ENCODE peak calls at places on chromosomes 12 and 14, in four cellular contexts. R is K562, T is GM12878, M is WTC11. E is an unnamed sample.

GRCh38 chr14:21042918-21043317 is 756 bp downstream of the RNASE7 start:
- DNase-seq in R (no peak), T (no peak), M (no peak), E (no peak)

GRCh38 chr14:27672047-27672446 is 1074.2 kb upstream of the NOVA1 start:
- DNase-seq in R (no peak), T (no peak), M (no peak), E (no peak)

GRCh38 chr14:52355016-52355430 is 40.9 kb downstream of the PTGER2 start:
- DNase-seq in R (no peak), T (no peak), M (no peak), E (no peak)

GRCh38 chr12:2284857-2285256 is 232.1 kb downstream of the CACNA1C start:
- DNase-seq in R (peak; percentile 27), T (no peak), M (peak; percentile 89), E (peak; percentile 86)

GRCh38 chr12:53591301-53592206 is 34.6 kb downstream of the ATF7 start:
- DNase-seq in R (no peak), T (no peak), M (no peak), E (no peak)

GRCh38 chr12:72084061-72084460 is 145.4 kb downstream of the TPH2 start:
- DNase-seq in R (no peak), T (no peak), M (no peak), E (no peak)

GRCh38 chr12:64273527-64274403 is 51.7 kb upstream of the KICS2 start:
- DNase-seq in R (peak; percentile 40), T (no peak), M (peak; percentile 60), E (peak; percentile 30)

GRCh38 chr14:52397844-52398243 is 83.7 kb downstream of the PTGER2 start:
- DNase-seq in R (no peak), T (no peak), M (no peak), E (no peak)

GRCh38 chr12:30440826-30441602 is 254.7 kb downstream of the IPO8 start:
- DNase-seq in R (peak; percentile 40), T (no peak), M (peak; percentile 52), E (peak; percentile 42)

GRCh38 chr14:103879570-103880333 is 32.4 kb upstream of the PPP1R13B start:
- DNase-seq in R (peak; percentile 17), T (no peak), M (peak; percentile 40), E (peak; percentile 51)

GRCh38 chr12:51320695-51321320 is 3.2 kb downstream of the BIN2 start:
- DNase-seq in R (peak; percentile 85), T (no peak), M (no peak), E (peak; percentile 56)

GRCh38 chr12:57619434-57620244 is 8.4 kb downstream of the ARHGEF25 start:
- DNase-seq in R (no peak), T (no peak), M (peak; percentile 52), E (no peak)
- TF ChIP-seq USF1 in R (no peak), T (no peak), M (no peak), E (no peak)

DNA sequence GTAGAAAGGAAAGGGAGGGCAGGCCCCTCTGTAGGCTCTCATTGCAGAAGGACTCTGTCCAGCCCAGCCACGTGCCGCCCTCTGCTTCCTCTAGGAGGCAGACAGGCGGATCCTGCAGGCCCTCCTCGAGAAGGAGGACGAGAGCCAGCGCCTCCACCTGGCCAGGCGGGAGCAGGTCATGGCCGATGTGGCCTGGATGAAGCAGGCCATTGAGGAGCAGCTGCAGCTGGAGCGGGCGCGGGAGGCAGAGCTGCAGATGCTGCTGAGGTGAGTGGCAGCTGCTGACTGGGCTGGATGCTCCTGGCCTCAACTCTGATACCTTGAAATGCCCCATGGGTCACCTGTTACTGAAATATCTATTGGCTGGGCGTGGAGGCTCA is 10.9 kb downstream of the TCHP start:
- DNase-seq in R (peak; percentile 81), T (no peak), M (peak; percentile 93), E (peak; percentile 71)
- TF ChIP-seq USF1 in R (peak; percentile 85), T (no peak), M (peak; percentile 84), E (no peak)

GRCh38 chr12:88338486-88338885 is 196.4 kb downstream of the TMTC3 start:
- DNase-seq in R (no peak), T (no peak), M (no peak), E (no peak)
- TF ChIP-seq USF1 in R (no peak), T (no peak), M (no peak), E (no peak)

GRCh38 chr14:91870001-91870400 is 2.7 kb upstream of the TC2N start:
- DNase-seq in R (no peak), T (no peak), M (no peak), E (no peak)
- TF ChIP-seq USF1 in R (no peak), T (no peak), M (no peak), E (no peak)

DNA sequence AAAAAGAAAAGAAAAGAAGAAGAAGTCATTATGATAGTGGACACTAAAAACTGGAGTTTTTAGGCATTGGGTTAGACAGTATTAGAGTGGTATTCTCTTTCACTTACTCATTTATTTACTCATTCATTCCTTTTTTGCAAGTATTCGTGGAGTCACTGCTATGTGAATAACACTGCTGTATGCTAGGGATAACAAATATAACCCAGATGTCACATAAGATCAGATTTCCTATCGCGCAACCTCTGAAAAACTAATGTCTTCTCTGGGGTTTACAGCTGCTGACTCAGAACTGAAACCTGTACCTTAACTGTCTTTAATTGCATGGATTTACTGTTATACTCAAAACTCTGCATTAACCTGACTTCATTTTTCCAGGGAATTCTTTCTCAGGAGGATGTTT is 353.7 kb downstream of the LRIG3 start:
- DNase-seq in R (no peak), T (no peak), M (no peak), E (no peak)
- TF ChIP-seq USF1 in R (no peak), T (no peak), M (no peak), E (no peak)

DNA sequence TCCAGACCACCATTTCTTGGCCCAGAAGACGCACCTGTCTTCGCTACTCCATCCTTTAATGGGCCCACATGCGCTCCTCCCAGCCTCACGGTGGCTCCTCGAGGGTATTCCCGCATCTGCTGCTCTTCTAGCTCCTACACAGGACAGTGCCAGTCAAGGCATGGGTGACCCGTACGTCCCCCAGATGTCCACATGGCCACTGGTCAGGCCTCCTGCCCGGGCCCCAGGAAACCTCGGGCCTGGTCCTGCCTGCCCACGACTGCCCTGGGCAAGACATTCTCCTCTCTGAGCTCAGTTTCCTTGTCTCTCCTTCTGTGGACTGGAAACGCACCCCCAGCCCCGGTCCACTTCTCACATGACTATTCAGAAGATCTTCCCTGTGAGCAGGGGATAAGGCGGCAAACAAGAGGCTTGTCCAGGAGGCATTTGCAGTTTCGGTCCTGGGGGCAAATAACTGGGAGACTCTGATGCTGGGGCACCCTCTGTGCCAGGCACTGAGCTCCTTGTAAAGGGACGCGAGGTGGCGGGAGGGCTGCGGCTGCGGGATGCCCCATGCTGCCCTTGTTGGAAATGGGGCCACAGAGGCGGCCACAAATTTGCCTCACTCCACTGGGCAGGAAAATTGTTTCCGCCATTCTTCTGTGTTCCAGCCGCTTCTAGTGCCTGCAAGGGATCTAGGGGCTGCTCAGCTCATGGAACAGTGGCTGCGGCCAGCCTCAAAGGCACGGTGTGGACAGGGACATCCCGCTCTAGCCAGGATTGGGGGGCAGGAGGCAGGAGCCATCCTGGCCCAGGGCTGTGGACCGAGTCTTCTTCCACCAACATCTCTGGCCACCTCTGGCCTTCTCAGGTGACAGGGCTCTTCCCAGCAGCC is 6.8 kb upstream of the BEGAIN start:
- DNase-seq in R (no peak), T (no peak), M (peak; percentile 7), E (no peak)
- TF ChIP-seq USF1 in R (no peak), T (no peak), M (no peak), E (no peak)

DNA sequence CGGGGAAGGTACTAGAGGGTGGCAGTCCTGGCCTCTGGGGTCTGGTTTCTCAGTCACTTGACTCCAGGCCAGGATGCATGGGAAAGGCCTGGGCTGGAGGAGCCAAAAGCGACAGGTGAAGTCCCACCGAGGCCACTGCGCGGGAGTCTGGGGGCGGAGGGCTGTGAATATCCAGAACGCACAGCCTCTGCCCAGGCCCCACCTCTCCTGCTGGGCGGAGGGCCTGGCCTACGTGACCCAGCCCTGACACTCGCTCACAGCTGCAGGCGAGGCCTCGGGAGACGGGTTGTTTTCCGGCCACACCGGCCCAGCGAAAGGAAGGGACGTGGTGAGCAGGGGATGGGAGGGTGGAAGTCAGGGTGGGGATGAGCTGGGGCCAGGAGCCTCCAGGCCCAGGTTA is 91.2 kb downstream of the RFLNA start:
- DNase-seq in R (no peak), T (no peak), M (no peak), E (no peak)
- TF ChIP-seq USF1 in R (no peak), T (no peak), M (no peak), E (no peak)

DNA sequence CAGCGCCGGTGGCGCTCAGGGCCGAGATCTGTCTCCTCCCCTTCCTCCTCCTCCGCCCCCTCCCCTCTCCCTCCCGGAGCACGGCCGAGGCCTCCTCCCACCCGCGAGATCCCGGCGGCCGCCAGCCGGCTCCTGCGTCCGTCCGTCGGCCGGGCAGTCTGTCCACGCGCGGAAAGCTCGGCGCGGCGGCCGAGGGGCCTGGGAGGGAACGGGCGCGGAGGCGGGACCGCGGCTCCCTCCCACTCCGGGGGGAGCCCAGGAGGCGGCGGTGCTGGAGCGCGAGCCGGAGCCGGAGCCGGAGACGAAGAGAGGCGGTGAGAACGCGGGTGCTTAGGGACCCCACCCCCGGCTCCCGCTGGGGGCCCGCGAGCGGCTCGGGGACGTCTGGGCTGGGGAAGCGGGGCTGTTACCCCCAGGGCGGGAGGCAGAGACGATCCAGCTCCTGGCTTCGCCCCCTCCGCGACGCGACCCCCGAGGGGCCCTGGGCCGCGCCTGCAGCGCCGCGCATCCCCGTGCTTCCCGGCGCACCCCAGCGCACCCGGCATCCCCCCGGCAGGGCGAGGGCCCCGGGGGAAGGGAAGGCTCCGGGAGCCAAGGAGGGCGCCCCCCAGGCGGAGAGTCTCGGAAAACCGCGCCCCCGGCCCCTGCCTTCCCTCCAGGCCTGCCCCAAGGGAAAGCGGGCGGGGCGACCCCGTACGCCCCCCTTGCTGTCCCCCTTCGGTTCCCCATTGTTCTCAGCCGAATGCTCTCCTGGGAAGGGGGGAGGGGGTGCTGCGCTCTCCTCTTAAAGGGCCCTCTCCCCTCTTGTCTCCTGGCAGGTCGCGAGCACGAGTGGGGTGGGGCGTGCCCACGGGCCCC is at the start of gene DTX1:
- DNase-seq in R (no peak), T (no peak), M (no peak), E (peak; percentile 88)
- TF ChIP-seq USF1 in R (no peak), T (no peak), M (no peak), E (no peak)

GRCh38 chr14:90235179-90235976 is 21.0 kb upstream of the PSMC1 start:
- DNase-seq in R (peak; percentile 72), T (no peak), M (peak; percentile 89), E (peak; percentile 80)
- TF ChIP-seq USF1 in R (no peak), T (no peak), M (peak; percentile 55), E (no peak)

DNA sequence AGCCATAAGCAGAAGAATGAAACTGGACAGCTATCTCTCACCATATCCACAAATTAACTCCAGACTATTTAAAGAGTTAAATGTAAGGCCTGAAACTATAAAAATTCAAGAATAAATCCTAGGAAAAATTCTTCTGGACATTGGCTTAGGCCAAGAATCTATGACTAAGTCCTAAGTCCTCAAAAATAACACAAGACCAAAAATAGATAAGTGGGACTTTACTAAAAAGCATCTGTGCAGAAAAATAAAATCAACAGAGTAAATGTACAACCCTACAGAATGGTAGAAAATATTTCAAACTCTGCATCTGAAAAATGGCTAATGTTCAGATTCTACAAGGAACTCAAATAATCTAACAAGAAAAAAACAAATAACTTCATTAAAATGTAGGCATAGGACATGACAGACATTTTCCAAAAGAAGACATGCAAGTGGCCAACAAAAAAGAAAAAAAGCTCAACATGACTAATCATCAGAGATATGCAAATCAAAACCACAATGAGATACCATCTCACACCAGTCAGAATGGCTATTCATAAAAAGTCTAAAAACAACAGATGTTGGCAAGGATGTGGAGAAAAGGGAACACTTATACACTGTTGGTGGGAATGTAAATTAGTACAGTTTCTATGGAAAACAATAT is 61.0 kb upstream of the PPFIA2 start:
- DNase-seq in R (no peak), T (no peak), M (no peak), E (no peak)
- TF ChIP-seq USF1 in R (no peak), T (no peak), M (no peak), E (no peak)

E was measured in SK-N-SH.